ENCODE peak calls at places on chromosomes 11 and 22, in four cellular contexts. One of them, this sample, is unnamed.

GRCh38 chr22:20238567-20239062 is 29.5 kb downstream of the RTN4R start:
- DNase-seq in GM12865: peak; percentile 58
- DNase-seq in GM23338: peak; percentile 88
- DNase-seq in activated CD4-positive, alpha-beta T cell treated with anti-CD3 and anti-CD28 coated beads for 48 hours: peak; percentile 78
- DNase-seq in this sample: peak; percentile 36

GRCh38 chr11:34203377-34203801 is 98.0 kb downstream of the NAT10 start:
- DNase-seq in GM23338: no peak
- DNase-seq in GM12865: peak; percentile 41
- DNase-seq in activated CD4-positive, alpha-beta T cell treated with anti-CD3 and anti-CD28 coated beads for 48 hours: no peak
- DNase-seq in this sample: no peak

GRCh38 chr11:97965849-97966646 is 1054.7 kb upstream of the CNTN5 start:
- DNase-seq in GM23338: no peak
- DNase-seq in activated CD4-positive, alpha-beta T cell treated with anti-CD3 and anti-CD28 coated beads for 48 hours: no peak
- DNase-seq in GM12865: no peak
- DNase-seq in this sample: no peak

GRCh38 chr11:78651923-78652602 is 77.4 kb upstream of the NARS2 start:
- DNase-seq in GM23338: no peak
- DNase-seq in GM12865: no peak
- DNase-seq in activated CD4-positive, alpha-beta T cell treated with anti-CD3 and anti-CD28 coated beads for 48 hours: peak; percentile 75
- DNase-seq in this sample: no peak

GRCh38 chr11:122746050-122746478 is 90.5 kb downstream of the UBASH3B start:
- DNase-seq in GM23338: no peak
- DNase-seq in GM12865: peak; percentile 89
- DNase-seq in activated CD4-positive, alpha-beta T cell treated with anti-CD3 and anti-CD28 coated beads for 48 hours: peak; percentile 73
- DNase-seq in this sample: no peak

GRCh38 chr11:67369275-67369674 is 4.1 kb downstream of the CLCF1 start:
- DNase-seq in GM23338: no peak
- DNase-seq in activated CD4-positive, alpha-beta T cell treated with anti-CD3 and anti-CD28 coated beads for 48 hours: no peak
- DNase-seq in GM12865: no peak
- DNase-seq in this sample: no peak

GRCh38 chr11:67275606-67276409 is 9.5 kb downstream of the GRK2 start:
- DNase-seq in activated CD4-positive, alpha-beta T cell treated with anti-CD3 and anti-CD28 coated beads for 48 hours: peak; percentile 51
- DNase-seq in GM23338: no peak
- DNase-seq in GM12865: no peak
- DNase-seq in this sample: no peak

GRCh38 chr11:2577071-2578005 is 122.5 kb downstream of the KCNQ1OT1 start:
- DNase-seq in GM12865: no peak
- DNase-seq in activated CD4-positive, alpha-beta T cell treated with anti-CD3 and anti-CD28 coated beads for 48 hours: no peak
- DNase-seq in GM23338: no peak
- DNase-seq in this sample: no peak

GRCh38 chr11:19422257-19422656 is 181.5 kb upstream of the E2F8 start:
- DNase-seq in GM23338: peak; percentile 4
- DNase-seq in activated CD4-positive, alpha-beta T cell treated with anti-CD3 and anti-CD28 coated beads for 48 hours: no peak
- DNase-seq in GM12865: no peak
- DNase-seq in this sample: no peak

GRCh38 chr11:124483422-124483821 is 37.9 kb upstream of the OR8B8 start:
- DNase-seq in activated CD4-positive, alpha-beta T cell treated with anti-CD3 and anti-CD28 coated beads for 48 hours: no peak
- DNase-seq in GM23338: peak; percentile 66
- DNase-seq in GM12865: no peak
- DNase-seq in this sample: no peak

GRCh38 chr11:119356349-119357031 is 10.0 kb upstream of the MFRP start:
- DNase-seq in GM23338: peak; percentile 97
- DNase-seq in GM12865: peak; percentile 70
- DNase-seq in activated CD4-positive, alpha-beta T cell treated with anti-CD3 and anti-CD28 coated beads for 48 hours: peak; percentile 82
- DNase-seq in this sample: peak; percentile 85

GRCh38 chr11:1298695-1299492 is 10.5 kb downstream of the TOLLIP start:
- DNase-seq in activated CD4-positive, alpha-beta T cell treated with anti-CD3 and anti-CD28 coated beads for 48 hours: no peak
- DNase-seq in GM12865: no peak
- DNase-seq in GM23338: peak; percentile 46
- DNase-seq in this sample: no peak

GRCh38 chr22:45686004-45686403 is 14.4 kb downstream of the ATXN10 start:
- DNase-seq in activated CD4-positive, alpha-beta T cell treated with anti-CD3 and anti-CD28 coated beads for 48 hours: no peak
- DNase-seq in GM12865: no peak
- DNase-seq in GM23338: no peak
- DNase-seq in this sample: no peak

GRCh38 chr22:44412136-44412731 is 85.8 kb downstream of the RTL6 start:
- DNase-seq in GM12865: no peak
- DNase-seq in GM23338: no peak
- DNase-seq in activated CD4-positive, alpha-beta T cell treated with anti-CD3 and anti-CD28 coated beads for 48 hours: no peak
- DNase-seq in this sample: no peak

GRCh38 chr11:102683277-102683676 is 22.3 kb downstream of the MMP27 start:
- DNase-seq in GM23338: peak; percentile 34
- DNase-seq in activated CD4-positive, alpha-beta T cell treated with anti-CD3 and anti-CD28 coated beads for 48 hours: no peak
- DNase-seq in GM12865: no peak
- DNase-seq in this sample: no peak

GRCh38 chr11:98565311-98565710 is 455.4 kb upstream of the CNTN5 start:
- DNase-seq in GM23338: no peak
- DNase-seq in activated CD4-positive, alpha-beta T cell treated with anti-CD3 and anti-CD28 coated beads for 48 hours: no peak
- DNase-seq in GM12865: no peak
- DNase-seq in this sample: no peak

GRCh38 chr22:23037429-23038333 is 32.6 kb upstream of the GNAZ start:
- DNase-seq in activated CD4-positive, alpha-beta T cell treated with anti-CD3 and anti-CD28 coated beads for 48 hours: no peak
- DNase-seq in GM12865: no peak
- DNase-seq in GM23338: no peak
- DNase-seq in this sample: no peak

GRCh38 chr11:6635082-6635932 is 16.1 kb upstream of the TPP1 start:
- DNase-seq in GM23338: no peak
- DNase-seq in GM12865: no peak
- DNase-seq in activated CD4-positive, alpha-beta T cell treated with anti-CD3 and anti-CD28 coated beads for 48 hours: no peak
- DNase-seq in this sample: peak; percentile 39

GRCh38 chr22:44840611-44841322 is 88.4 kb downstream of the ARHGAP8 start:
- DNase-seq in GM23338: no peak
- DNase-seq in GM12865: no peak
- DNase-seq in activated CD4-positive, alpha-beta T cell treated with anti-CD3 and anti-CD28 coated beads for 48 hours: no peak
- DNase-seq in this sample: no peak

GRCh38 chr11:131234146-131234680 is 136.2 kb upstream of the NTM start:
- DNase-seq in GM12865: no peak
- DNase-seq in GM23338: no peak
- DNase-seq in activated CD4-positive, alpha-beta T cell treated with anti-CD3 and anti-CD28 coated beads for 48 hours: no peak
- DNase-seq in this sample: no peak

GRCh38 chr11:78138694-78139421 is 568 bp downstream of the ALG8 start:
- DNase-seq in activated CD4-positive, alpha-beta T cell treated with anti-CD3 and anti-CD28 coated beads for 48 hours: peak; percentile 63
- DNase-seq in GM12865: peak; percentile 64
- DNase-seq in GM23338: peak; percentile 61
- DNase-seq in this sample: no peak

GRCh38 chr11:72234920-72235319 is 9.1 kb downstream of the PHOX2A start:
- DNase-seq in GM23338: no peak
- DNase-seq in activated CD4-positive, alpha-beta T cell treated with anti-CD3 and anti-CD28 coated beads for 48 hours: no peak
- DNase-seq in GM12865: no peak
- DNase-seq in this sample: no peak

GRCh38 chr22:30763815-30764686 is 69.4 kb downstream of the OSBP2 start:
- DNase-seq in GM12865: peak; percentile 75
- DNase-seq in GM23338: peak; percentile 92
- DNase-seq in activated CD4-positive, alpha-beta T cell treated with anti-CD3 and anti-CD28 coated beads for 48 hours: peak; percentile 72
- DNase-seq in this sample: peak; percentile 51

GRCh38 chr22:30902496-30903357 is 65.8 kb downstream of the MORC2 start:
- DNase-seq in activated CD4-positive, alpha-beta T cell treated with anti-CD3 and anti-CD28 coated beads for 48 hours: no peak
- DNase-seq in GM12865: peak; percentile 49
- DNase-seq in GM23338: no peak
- DNase-seq in this sample: no peak

GRCh38 chr22:17954200-17954859 is 70.0 kb downstream of the MICAL3 start:
- DNase-seq in GM23338: no peak
- DNase-seq in activated CD4-positive, alpha-beta T cell treated with anti-CD3 and anti-CD28 coated beads for 48 hours: no peak
- DNase-seq in GM12865: no peak
- DNase-seq in this sample: no peak

GRCh38 chr11:23425379-23425778 is 565.1 kb upstream of the CCDC179 start:
- DNase-seq in GM23338: no peak
- DNase-seq in GM12865: no peak
- DNase-seq in activated CD4-positive, alpha-beta T cell treated with anti-CD3 and anti-CD28 coated beads for 48 hours: no peak
- DNase-seq in this sample: no peak

GRCh38 chr22:42379961-42380537 is 52.2 kb downstream of the NFAM1 start:
- DNase-seq in GM23338: no peak
- DNase-seq in activated CD4-positive, alpha-beta T cell treated with anti-CD3 and anti-CD28 coated beads for 48 hours: no peak
- DNase-seq in GM12865: no peak
- DNase-seq in this sample: no peak

GRCh38 chr11:120219935-120220746 is 9.3 kb downstream of the OAF start:
- DNase-seq in GM12865: no peak
- DNase-seq in GM23338: no peak
- DNase-seq in activated CD4-positive, alpha-beta T cell treated with anti-CD3 and anti-CD28 coated beads for 48 hours: no peak
- DNase-seq in this sample: no peak

GRCh38 chr22:29039148-29039547 is 22.5 kb downstream of the C22orf31 start:
- DNase-seq in GM12865: no peak
- DNase-seq in activated CD4-positive, alpha-beta T cell treated with anti-CD3 and anti-CD28 coated beads for 48 hours: no peak
- DNase-seq in GM23338: no peak
- DNase-seq in this sample: no peak

GRCh38 chr11:3861698-3862097 is 6.2 kb downstream of the STIM1 start:
- DNase-seq in activated CD4-positive, alpha-beta T cell treated with anti-CD3 and anti-CD28 coated beads for 48 hours: no peak
- DNase-seq in GM12865: peak; percentile 49
- DNase-seq in GM23338: peak; percentile 30
- DNase-seq in this sample: no peak

This sample was measured in neural crest cell.